ENCODE peak calls at places on chromosomes 2 and 18, in six cellular contexts. One of them, this sample, is unnamed. For H3K27me3, the result is how much of the 10 kb centered on the place peaks cover.

GRCh38 chr2:118224888-118225264 is 136.6 kb downstream of the INSIG2 start:
- DNase-seq in dorsolateral prefrontal cortex: no peak
- DNase-seq in upper lobe of right lung: no peak
- DNase-seq in colonic mucosa: no peak
- DNase-seq in CD8-positive, alpha-beta T cell: no peak
- DNase-seq in AG04450: no peak
- DNase-seq in this sample: no peak

GRCh38 chr18:62531078-62531477 is 8.3 kb downstream of the ZCCHC2 start:
- DNase-seq in dorsolateral prefrontal cortex: no peak
- DNase-seq in upper lobe of right lung: no peak
- DNase-seq in colonic mucosa: no peak
- DNase-seq in CD8-positive, alpha-beta T cell: no peak
- DNase-seq in AG04450: no peak
- DNase-seq in this sample: no peak

GRCh38 chr2:151669585-151670081 is 64.6 kb downstream of the NEB start:
- DNase-seq in dorsolateral prefrontal cortex: no peak
- DNase-seq in upper lobe of right lung: no peak
- DNase-seq in colonic mucosa: no peak
- DNase-seq in CD8-positive, alpha-beta T cell: peak
- DNase-seq in AG04450: no peak
- DNase-seq in this sample: no peak

GRCh38 chr2:128809256-128809636 is 490.6 kb upstream of the HS6ST1 start:
- DNase-seq in dorsolateral prefrontal cortex: no peak
- DNase-seq in upper lobe of right lung: no peak
- DNase-seq in colonic mucosa: no peak
- DNase-seq in CD8-positive, alpha-beta T cell: no peak
- DNase-seq in AG04450: no peak
- DNase-seq in this sample: no peak

GRCh38 chr2:226114436-226114835 is 685.2 kb downstream of the IRS1 start:
- DNase-seq in dorsolateral prefrontal cortex: no peak
- DNase-seq in upper lobe of right lung: no peak
- DNase-seq in colonic mucosa: no peak
- DNase-seq in CD8-positive, alpha-beta T cell: no peak
- DNase-seq in AG04450: no peak
- DNase-seq in this sample: no peak

GRCh38 chr2:12008425-12009061 is 262.1 kb downstream of the LPIN1 start:
- DNase-seq in dorsolateral prefrontal cortex: no peak
- DNase-seq in upper lobe of right lung: no peak
- DNase-seq in colonic mucosa: no peak
- DNase-seq in CD8-positive, alpha-beta T cell: no peak
- DNase-seq in AG04450: no peak
- DNase-seq in this sample: no peak

GRCh38 chr2:1654696-1655374 is 89.5 kb downstream of the PXDN start:
- DNase-seq in dorsolateral prefrontal cortex: no peak
- DNase-seq in upper lobe of right lung: no peak
- DNase-seq in colonic mucosa: no peak
- DNase-seq in CD8-positive, alpha-beta T cell: no peak
- DNase-seq in AG04450: no peak
- DNase-seq in this sample: peak

GRCh38 chr2:99863236-99863913 is 279.0 kb downstream of the AFF3 start:
- DNase-seq in dorsolateral prefrontal cortex: no peak
- DNase-seq in upper lobe of right lung: no peak
- DNase-seq in colonic mucosa: no peak
- DNase-seq in CD8-positive, alpha-beta T cell: no peak
- DNase-seq in AG04450: no peak
- DNase-seq in this sample: no peak

GRCh38 chr2:9249036-9249800 is 42.6 kb downstream of the ASAP2 start:
- DNase-seq in dorsolateral prefrontal cortex: no peak
- DNase-seq in upper lobe of right lung: no peak
- DNase-seq in colonic mucosa: no peak
- DNase-seq in CD8-positive, alpha-beta T cell: no peak
- DNase-seq in AG04450: no peak
- DNase-seq in this sample: peak

GRCh38 chr2:159137511-159138101 is 148.9 kb downstream of the WDSUB1 start:
- DNase-seq in dorsolateral prefrontal cortex: no peak
- DNase-seq in upper lobe of right lung: no peak
- DNase-seq in colonic mucosa: no peak
- DNase-seq in CD8-positive, alpha-beta T cell: no peak
- DNase-seq in AG04450: no peak
- DNase-seq in this sample: no peak

GRCh38 chr18:75915941-75916640 is 488.6 kb upstream of the SMIM21 start:
- DNase-seq in dorsolateral prefrontal cortex: no peak
- DNase-seq in upper lobe of right lung: no peak
- DNase-seq in colonic mucosa: no peak
- DNase-seq in CD8-positive, alpha-beta T cell: no peak
- DNase-seq in AG04450: no peak
- DNase-seq in this sample: no peak

GRCh38 chr2:128277961-128278681 is 40.5 kb downstream of the HS6ST1 start:
- DNase-seq in dorsolateral prefrontal cortex: peak
- DNase-seq in upper lobe of right lung: peak
- DNase-seq in colonic mucosa: no peak
- DNase-seq in CD8-positive, alpha-beta T cell: no peak
- DNase-seq in AG04450: no peak
- DNase-seq in this sample: no peak

GRCh38 chr18:66599190-66599589 is 4.7 kb downstream of the CDH19 start:
- DNase-seq in dorsolateral prefrontal cortex: no peak
- DNase-seq in upper lobe of right lung: no peak
- DNase-seq in colonic mucosa: no peak
- DNase-seq in CD8-positive, alpha-beta T cell: no peak
- DNase-seq in AG04450: no peak
- DNase-seq in this sample: no peak

GRCh38 chr2:23669413-23670244 is 257.3 kb downstream of the ATAD2B start:
- DNase-seq in dorsolateral prefrontal cortex: no peak
- DNase-seq in upper lobe of right lung: peak
- DNase-seq in colonic mucosa: peak
- DNase-seq in CD8-positive, alpha-beta T cell: no peak
- DNase-seq in AG04450: no peak
- DNase-seq in this sample: peak

GRCh38 chr2:38073211-38074005 is 2.5 kb downstream of the CYP1B1 start:
- DNase-seq in dorsolateral prefrontal cortex: no peak
- DNase-seq in upper lobe of right lung: no peak
- DNase-seq in colonic mucosa: no peak
- DNase-seq in CD8-positive, alpha-beta T cell: no peak
- DNase-seq in AG04450: no peak
- DNase-seq in this sample: no peak
- H3K27me3 ChIP-seq in dorsolateral prefrontal cortex: under half
- H3K27me3 ChIP-seq in upper lobe of right lung: under half
- H3K27me3 ChIP-seq in colonic mucosa: under half
- H3K27me3 ChIP-seq in CD8-positive, alpha-beta T cell: under half
- H3K27me3 ChIP-seq in AG04450: under half
- H3K27me3 ChIP-seq in this sample: under half

DNA sequence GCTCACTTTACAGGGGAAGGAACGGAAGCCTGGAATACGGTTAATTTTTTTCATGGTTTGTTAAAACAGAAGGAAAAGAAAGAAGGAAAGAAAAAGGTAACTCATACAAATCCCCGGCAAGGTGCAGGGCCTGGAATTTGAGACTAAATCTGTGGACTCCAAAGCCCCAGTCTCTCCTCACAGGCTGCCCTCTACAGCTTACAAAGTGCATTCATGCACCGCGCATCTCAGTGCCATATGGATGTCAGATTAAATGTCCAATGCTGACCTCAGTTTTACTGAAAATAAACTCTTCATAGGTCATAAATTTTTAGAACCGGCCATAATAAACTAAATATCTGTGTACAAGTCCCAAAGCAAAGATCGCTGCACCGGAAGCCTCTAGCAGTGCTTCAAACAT is 17.8 kb downstream of the ST6GAL2 start:
- DNase-seq in dorsolateral prefrontal cortex: no peak
- DNase-seq in upper lobe of right lung: no peak
- DNase-seq in colonic mucosa: no peak
- DNase-seq in CD8-positive, alpha-beta T cell: no peak
- DNase-seq in AG04450: no peak
- DNase-seq in this sample: no peak
- TF ChIP-seq CTCF in dorsolateral prefrontal cortex: peak
- TF ChIP-seq CTCF in upper lobe of right lung: no peak
- TF ChIP-seq CTCF in colonic mucosa: no peak
- TF ChIP-seq CTCF in CD8-positive, alpha-beta T cell: no peak
- TF ChIP-seq CTCF in AG04450: peak
- TF ChIP-seq CTCF in this sample: no peak

GRCh38 chr2:38602732-38603401 is at the start of gene HNRNPLL:
- DNase-seq in dorsolateral prefrontal cortex: peak
- DNase-seq in upper lobe of right lung: peak
- DNase-seq in colonic mucosa: peak
- DNase-seq in CD8-positive, alpha-beta T cell: peak
- DNase-seq in AG04450: peak
- DNase-seq in this sample: peak

GRCh38 chr2:38601463-38602135 is 1.1 kb downstream of the HNRNPLL start:
- DNase-seq in dorsolateral prefrontal cortex: no peak
- DNase-seq in upper lobe of right lung: no peak
- DNase-seq in colonic mucosa: no peak
- DNase-seq in CD8-positive, alpha-beta T cell: no peak
- DNase-seq in AG04450: no peak
- DNase-seq in this sample: no peak

GRCh38 chr2:38602136-38602731 is 494 bp downstream of the HNRNPLL start:
- DNase-seq in dorsolateral prefrontal cortex: peak
- DNase-seq in upper lobe of right lung: peak
- DNase-seq in colonic mucosa: peak
- DNase-seq in CD8-positive, alpha-beta T cell: peak
- DNase-seq in AG04450: no peak
- DNase-seq in this sample: peak

GRCh38 chr2:38603402-38604265 is 906 bp upstream of the HNRNPLL start:
- DNase-seq in dorsolateral prefrontal cortex: peak
- DNase-seq in upper lobe of right lung: peak
- DNase-seq in colonic mucosa: peak
- DNase-seq in CD8-positive, alpha-beta T cell: peak
- DNase-seq in AG04450: no peak
- DNase-seq in this sample: peak

GRCh38 chr2:38605298-38605830 is 2.6 kb upstream of the HNRNPLL start:
- DNase-seq in dorsolateral prefrontal cortex: no peak
- DNase-seq in upper lobe of right lung: no peak
- DNase-seq in colonic mucosa: no peak
- DNase-seq in CD8-positive, alpha-beta T cell: no peak
- DNase-seq in AG04450: no peak
- DNase-seq in this sample: no peak
- H3K27me3 ChIP-seq in dorsolateral prefrontal cortex: under half
- H3K27me3 ChIP-seq in upper lobe of right lung: under half
- H3K27me3 ChIP-seq in colonic mucosa: under half
- H3K27me3 ChIP-seq in CD8-positive, alpha-beta T cell: under half
- H3K27me3 ChIP-seq in AG04450: under half
- H3K27me3 ChIP-seq in this sample: under half

GRCh38 chr2:232658217-232658785 is 24.9 kb downstream of the EFHD1 start:
- DNase-seq in dorsolateral prefrontal cortex: no peak
- DNase-seq in upper lobe of right lung: no peak
- DNase-seq in colonic mucosa: no peak
- DNase-seq in CD8-positive, alpha-beta T cell: no peak
- DNase-seq in AG04450: no peak
- DNase-seq in this sample: no peak
- TF ChIP-seq CTCF in dorsolateral prefrontal cortex: no peak
- TF ChIP-seq CTCF in upper lobe of right lung: no peak
- TF ChIP-seq CTCF in colonic mucosa: no peak
- TF ChIP-seq CTCF in CD8-positive, alpha-beta T cell: no peak
- TF ChIP-seq CTCF in AG04450: peak
- TF ChIP-seq CTCF in this sample: no peak

GRCh38 chr2:96113367-96113677 is 3.0 kb downstream of the ADRA2B start:
- DNase-seq in dorsolateral prefrontal cortex: no peak
- DNase-seq in upper lobe of right lung: no peak
- DNase-seq in colonic mucosa: no peak
- DNase-seq in CD8-positive, alpha-beta T cell: no peak
- DNase-seq in AG04450: no peak
- DNase-seq in this sample: no peak
- H3K27me3 ChIP-seq in dorsolateral prefrontal cortex: under half
- H3K27me3 ChIP-seq in upper lobe of right lung: under half
- H3K27me3 ChIP-seq in colonic mucosa: under half
- H3K27me3 ChIP-seq in CD8-positive, alpha-beta T cell: under half
- H3K27me3 ChIP-seq in AG04450: half or more
- H3K27me3 ChIP-seq in this sample: under half

GRCh38 chr2:62296034-62296832 is 100.3 kb downstream of the B3GNT2 start:
- DNase-seq in dorsolateral prefrontal cortex: no peak
- DNase-seq in upper lobe of right lung: no peak
- DNase-seq in colonic mucosa: no peak
- DNase-seq in CD8-positive, alpha-beta T cell: no peak
- DNase-seq in AG04450: no peak
- DNase-seq in this sample: no peak

GRCh38 chr2:62296833-62297641 is 101.1 kb downstream of the B3GNT2 start:
- DNase-seq in dorsolateral prefrontal cortex: no peak
- DNase-seq in upper lobe of right lung: no peak
- DNase-seq in colonic mucosa: no peak
- DNase-seq in CD8-positive, alpha-beta T cell: no peak
- DNase-seq in AG04450: no peak
- DNase-seq in this sample: no peak

GRCh38 chr2:62300925-62301324 is 105.0 kb downstream of the B3GNT2 start:
- DNase-seq in dorsolateral prefrontal cortex: no peak
- DNase-seq in upper lobe of right lung: no peak
- DNase-seq in colonic mucosa: no peak
- DNase-seq in CD8-positive, alpha-beta T cell: no peak
- DNase-seq in AG04450: no peak
- DNase-seq in this sample: no peak

GRCh38 chr2:62293490-62294212 is 97.7 kb downstream of the B3GNT2 start:
- DNase-seq in dorsolateral prefrontal cortex: no peak
- DNase-seq in upper lobe of right lung: peak
- DNase-seq in colonic mucosa: peak
- DNase-seq in CD8-positive, alpha-beta T cell: no peak
- DNase-seq in AG04450: no peak
- DNase-seq in this sample: peak

DNA sequence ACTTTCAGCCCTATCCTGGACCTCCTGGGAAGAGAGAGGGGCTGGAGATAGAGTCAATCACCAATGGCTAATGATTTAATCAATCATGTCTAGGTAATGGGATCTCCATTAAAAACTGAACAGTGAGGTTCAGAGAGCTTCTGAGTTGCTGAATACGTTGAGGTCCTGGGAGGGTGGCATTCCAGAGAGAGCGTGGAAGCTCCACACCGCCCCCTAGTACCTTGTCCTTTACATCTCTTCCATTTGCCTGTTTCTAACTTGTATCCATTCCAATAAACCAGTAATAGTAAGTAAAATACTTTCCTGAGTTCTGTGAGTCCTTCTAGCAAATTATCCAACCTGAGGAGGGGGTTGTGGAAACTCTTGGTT is 101.7 kb downstream of the B3GNT2 start:
- DNase-seq in dorsolateral prefrontal cortex: no peak
- DNase-seq in upper lobe of right lung: no peak
- DNase-seq in colonic mucosa: no peak
- DNase-seq in CD8-positive, alpha-beta T cell: no peak
- DNase-seq in AG04450: no peak
- DNase-seq in this sample: no peak
- TF ChIP-seq CTCF in dorsolateral prefrontal cortex: no peak
- TF ChIP-seq CTCF in upper lobe of right lung: peak
- TF ChIP-seq CTCF in colonic mucosa: no peak
- TF ChIP-seq CTCF in CD8-positive, alpha-beta T cell: no peak
- TF ChIP-seq CTCF in AG04450: peak
- TF ChIP-seq CTCF in this sample: no peak